ENCODE peak calls at places on chromosome 4, in ten cellular contexts. K is colonic mucosa; R is HCT116; O is islet precursor cell; L is fibroblast of mammary gland; Y is pancreas; N is activated naive CD8-positive, alpha-beta T cell treated with anti-CD3 and anti-CD28 coated beads for 36 hours; S is activated CD4-positive, alpha-beta T cell treated with anti-CD3 and anti-CD28 coated beads, Interleukin-2, amount 10 ng/mL, durations not matched to agents 7 days and 5 days; Z is nephron progenitor cell; U is cardiac muscle cell. A is an unnamed sample.
A peak's percentile ranks its signal among the peaks of the same experiment; 100 is the strongest.

GRCh38 chr4:85658766-85659439 is 184.0 kb downstream of the ARHGAP24 start:
- DNase-seq in R (no peak), Z (no peak), L (peak; percentile 31), K (no peak), O (no peak), Y (no peak), U (peak; percentile 38), N (no peak), S (no peak), A (no peak)

GRCh38 chr4:10639664-10640063 is 44.9 kb downstream of the CLNK start:
- DNase-seq in U (no peak), N (no peak), Z (no peak), K (no peak), Y (no peak), O (no peak), L (peak; percentile 38), S (no peak), R (no peak), A (no peak)

GRCh38 chr4:182019148-182019652 is 224.0 kb upstream of the TENM3 start:
- DNase-seq in Y (no peak), N (no peak), L (no peak), K (no peak), O (no peak), U (no peak), R (no peak), S (no peak), Z (no peak), A (no peak)

GRCh38 chr4:3410401-3411135 is 31.2 kb upstream of the HGFAC start:
- DNase-seq in U (no peak), Z (no peak), Y (no peak), K (no peak), R (no peak), O (no peak), N (no peak), S (no peak), L (no peak), A (no peak)

GRCh38 chr4:173801876-173802713 is 272.1 kb upstream of the HAND2 start:
- DNase-seq in L (peak; percentile 52), U (no peak), Y (no peak), N (no peak), Z (no peak), K (no peak), S (no peak), O (no peak), R (no peak), A (no peak)

GRCh38 chr4:74503580-74503979 is 58.6 kb downstream of the AREG start:
- DNase-seq in K (no peak), Y (no peak), R (no peak), N (no peak), Z (no peak), U (peak; percentile 55), O (no peak), S (no peak), L (peak; percentile 95), A (no peak)

GRCh38 chr4:65880594-65880993 is 210.3 kb upstream of the EPHA5 start:
- DNase-seq in Y (no peak), Z (no peak), S (no peak), L (no peak), K (no peak), N (no peak), R (no peak), U (peak; percentile 16), O (no peak), A (no peak)

GRCh38 chr4:123505457-123506310 is 109.1 kb downstream of the SPRY1 start:
- DNase-seq in Z (peak; percentile 82), S (peak; percentile 30), O (peak; percentile 95), L (peak; percentile 60), R (no peak), Y (peak; percentile 76), U (peak; percentile 83), N (peak; percentile 44), K (peak; percentile 37), A (peak; percentile 47)

GRCh38 chr4:103996059-103996458 is 276.3 kb upstream of the TACR3 start:
- DNase-seq in U (peak; percentile 4), Y (no peak), S (no peak), K (no peak), Z (no peak), L (peak; percentile 12), O (peak; percentile 58), R (peak; percentile 56), N (no peak), A (no peak)

GRCh38 chr4:120633810-120634209 is 288.7 kb downstream of the PRDM5 start:
- DNase-seq in U (no peak), O (no peak), S (no peak), Z (no peak), K (no peak), L (peak; percentile 25), N (no peak), Y (no peak), R (no peak), A (no peak)

GRCh38 chr4:37393889-37394288 is 149.3 kb downstream of the NWD2 start:
- DNase-seq in U (no peak), N (no peak), S (no peak), Z (no peak), L (no peak), R (no peak), O (no peak), K (no peak), Y (no peak), A (no peak)

GRCh38 chr4:88320174-88320779 is 35.9 kb upstream of the PPM1K start:
- DNase-seq in O (no peak), U (no peak), Z (no peak), R (no peak), L (no peak), S (no peak), N (no peak), Y (no peak), K (no peak), A (no peak)

GRCh38 chr4:83757121-83757621 is 221.3 kb downstream of the GPAT3 start:
- DNase-seq in K (no peak), Y (no peak), U (no peak), O (peak; percentile 84), N (no peak), L (peak; percentile 10), R (no peak), S (no peak), Z (no peak), A (no peak)

GRCh38 chr4:37130465-37130864 is 114.1 kb upstream of the NWD2 start:
- DNase-seq in Y (no peak), S (no peak), N (no peak), Z (no peak), K (no peak), O (no peak), U (no peak), R (no peak), L (no peak), A (no peak)

GRCh38 chr4:110621839-110622751 is 782 bp downstream of the PITX2 start:
- DNase-seq in O (peak; percentile 75), L (peak; percentile 18), K (no peak), S (no peak), N (no peak), R (no peak), Z (peak; percentile 60), Y (peak; percentile 59), U (no peak), A (no peak)

GRCh38 chr4:54942735-54943134 is 182.7 kb downstream of the KDR start:
- DNase-seq in U (no peak), Y (no peak), O (no peak), Z (no peak), R (no peak), N (no peak), K (no peak), S (peak; percentile 65), L (no peak), A (peak; percentile 39)

GRCh38 chr4:99946346-99947189 is at the start of gene DNAJB14:
- DNase-seq in N (peak; percentile 89), Y (peak; percentile 89), R (peak; percentile 55), U (peak; percentile 87), S (peak; percentile 81), L (peak; percentile 71), K (peak; percentile 81), Z (peak; percentile 81), O (peak; percentile 88), A (peak; percentile 79)

GRCh38 chr4:106444557-106444956 is 76.0 kb upstream of the GIMD1 start:
- DNase-seq in Y (no peak), Z (no peak), U (no peak), N (no peak), K (no peak), L (no peak), S (no peak), R (peak; percentile 13), O (no peak), A (no peak)

GRCh38 chr4:16843831-16844508 is 54.5 kb downstream of the LDB2 start:
- DNase-seq in Y (no peak), K (no peak), R (no peak), L (peak; percentile 90), Z (no peak), U (peak; percentile 74), S (no peak), O (peak; percentile 65), N (no peak), A (no peak)

GRCh38 chr4:148016063-148016637 is 284.3 kb downstream of the ARHGAP10 start:
- DNase-seq in Z (no peak), N (no peak), U (no peak), K (no peak), L (no peak), Y (no peak), O (no peak), S (no peak), R (no peak), A (no peak)

GRCh38 chr4:180058731-180059215 is 2184.4 kb upstream of the TENM3 start:
- DNase-seq in Y (peak; percentile 84), O (peak; percentile 68), L (peak; percentile 15), R (no peak), U (peak; percentile 51), K (peak; percentile 77), N (peak; percentile 21), S (no peak), Z (peak; percentile 72), A (peak; percentile 3)

GRCh38 chr4:144611850-144612249 is 34.1 kb upstream of the HHIP start:
- DNase-seq in L (peak; percentile 26), U (peak; percentile 46), R (peak; percentile 26), N (no peak), Z (peak; percentile 5), O (peak; percentile 64), K (no peak), S (no peak), Y (no peak), A (no peak)

GRCh38 chr4:147955827-147956565 is 224.1 kb downstream of the ARHGAP10 start:
- DNase-seq in Y (no peak), O (no peak), K (no peak), L (no peak), Z (no peak), U (no peak), S (no peak), R (no peak), N (no peak), A (no peak)

GRCh38 chr4:102390438-102390837 is 45.2 kb upstream of the SLC39A8 start:
- DNase-seq in R (no peak), L (peak; percentile 64), U (peak; percentile 45), K (no peak), S (no peak), Z (no peak), N (no peak), Y (no peak), O (no peak), A (peak; percentile 18)

GRCh38 chr4:120773641-120774040 is 148.9 kb downstream of the PRDM5 start:
- DNase-seq in N (no peak), Y (no peak), S (no peak), L (no peak), K (no peak), U (no peak), O (no peak), Z (no peak), R (no peak), A (no peak)

GRCh38 chr4:52640808-52641595 is 18.1 kb downstream of the USP46 start:
- DNase-seq in O (no peak), R (peak; percentile 53), S (no peak), N (no peak), Y (no peak), L (no peak), U (peak; percentile 65), K (no peak), Z (no peak), A (no peak)

GRCh38 chr4:1192091-1192492 is 19.7 kb upstream of the SPON2 start:
- DNase-seq in S (no peak), U (peak; percentile 98), R (peak; percentile 29), Z (no peak), O (no peak), Y (peak; percentile 78), L (peak; percentile 99), N (no peak), K (peak; percentile 84), A (no peak)

GRCh38 chr4:137156054-137156453 is 376.2 kb downstream of the PCDH18 start:
- DNase-seq in O (no peak), Y (no peak), N (no peak), R (no peak), K (no peak), S (no peak), Z (no peak), L (peak; percentile 91), U (peak; percentile 61), A (no peak)